ENCODE peak calls at places on chromosomes 11 and 22, in six cellular contexts. W is pancreas, C is hippocampal formation, I is kidney, Y is endothelial cell of umbilical vein, R is non-pigmented ciliary epithelial cell. S is an unnamed sample.

GRCh38 chr11:74730601-74731260 is 495 bp downstream of the CHRDL2 start:
- DNase-seq in Y (no peak), C (no peak), R (no peak), I (no peak), W (no peak), S (no peak)

GRCh38 chr11:130846606-130847005 is 69.7 kb downstream of the SNX19 start:
- DNase-seq in Y (no peak), C (no peak), R (no peak), I (no peak), W (no peak), S (no peak)

GRCh38 chr22:19741053-19741452 is 17.7 kb downstream of the GP1BB start:
- DNase-seq in C (no peak), W (no peak), R (no peak), I (no peak), Y (no peak), S (no peak)

GRCh38 chr22:44567846-44568493 is 69.9 kb upstream of the RTL6 start:
- DNase-seq in I (no peak), C (no peak), W (peak; percentile 61), Y (peak; percentile 27), R (peak; percentile 2), S (no peak)

GRCh38 chr22:38284042-38284402 is 11.2 kb upstream of the TMEM184B start:
- DNase-seq in I (no peak), R (peak; percentile 79), W (no peak), C (no peak), Y (no peak), S (no peak)

GRCh38 chr11:112922606-112923005 is 38.6 kb upstream of the NCAM1 start:
- DNase-seq in W (no peak), C (no peak), R (no peak), Y (no peak), I (no peak), S (no peak)

GRCh38 chr11:34501500-34501899 is 12.1 kb downstream of the ELF5 start:
- DNase-seq in C (no peak), W (no peak), R (peak; percentile 94), I (no peak), Y (no peak), S (no peak)

GRCh38 chr11:95364324-95365295 is 133.6 kb upstream of the SESN3 start:
- DNase-seq in Y (no peak), W (no peak), R (no peak), I (no peak), C (no peak), S (no peak)

GRCh38 chr11:16804104-16804947 is 65.9 kb downstream of the C11orf58 start:
- DNase-seq in R (no peak), W (peak; percentile 1), Y (peak; percentile 82), C (no peak), I (no peak), S (no peak)

GRCh38 chr22:28905433-28905832 is 22.1 kb downstream of the ZNRF3 start:
- DNase-seq in Y (no peak), W (no peak), I (no peak), R (no peak), C (no peak), S (no peak)

GRCh38 chr11:8641332-8641731 is 41.1 kb downstream of the TRIM66 start:
- DNase-seq in I (no peak), C (no peak), Y (no peak), W (no peak), R (no peak), S (no peak)

GRCh38 chr22:39463931-39464390 is 7.1 kb downstream of the MGAT3 start:
- DNase-seq in I (peak; percentile 69), W (no peak), C (peak; percentile 71), R (no peak), Y (no peak), S (no peak)

GRCh38 chr11:117071344-117071787 is 26.9 kb downstream of the SIK3 start:
- DNase-seq in Y (peak; percentile 38), W (no peak), R (no peak), C (peak; percentile 25), I (no peak), S (no peak)

GRCh38 chr11:6655020-6655789 is 404 bp downstream of the DCHS1 start:
- DNase-seq in I (peak; percentile 78), R (no peak), W (no peak), C (no peak), Y (peak; percentile 33), S (no peak)

GRCh38 chr11:77149716-77150392 is 21.8 kb downstream of the MYO7A start:
- DNase-seq in R (no peak), Y (no peak), C (no peak), I (peak; percentile 53), W (no peak), S (no peak)

GRCh38 chr11:85772700-85773099 is 38.2 kb downstream of the SYTL2 start:
- DNase-seq in I (no peak), C (no peak), W (no peak), Y (no peak), R (peak; percentile 9), S (no peak)